ENCODE peak calls at places on chromosomes 5 and 9, in four cellular contexts. K is myocyte, J is AG10803, N is HuH-7. Q is an unnamed sample.

GRCh38 chr9:69678843-69679538 is 6.8 kb upstream of the APBA1 start:
- DNase-seq in N (no peak), K (no peak), J (no peak), Q (no peak)

GRCh38 chr5:7012057-7012456 is 298.8 kb downstream of the TENT4A start:
- DNase-seq in J (no peak), N (no peak), K (no peak), Q (no peak)

GRCh38 chr5:155794801-155795200 is 532.2 kb upstream of the SGCD start:
- DNase-seq in N (no peak), K (peak), J (peak), Q (no peak)

GRCh38 chr5:163565931-163566608 is 60.7 kb downstream of the MAT2B start:
- DNase-seq in J (peak), K (peak), N (peak), Q (peak)

GRCh38 chr5:94024101-94024500 is 282.7 kb upstream of the POU5F2 start:
- DNase-seq in K (peak), J (peak), N (no peak), Q (no peak)

GRCh38 chr5:154395407-154396106 is 50.2 kb upstream of the SAP30L start:
- DNase-seq in N (no peak), J (no peak), K (no peak), Q (no peak)

GRCh38 chr9:133171161-133171955 is 7.6 kb upstream of the GBGT1 start:
- DNase-seq in J (no peak), K (no peak), N (no peak), Q (no peak)

GRCh38 chr9:113602126-113603119 is 138.9 kb downstream of the RGS3 start:
- DNase-seq in N (peak), J (peak), K (peak), Q (peak)

GRCh38 chr9:35616681-35617459 is 1.3 kb downstream of the CD72 start:
- DNase-seq in N (no peak), K (peak), J (peak), Q (peak)

Q was measured in hepatocyte.